ENCODE peak calls at places on chromosomes 16 and 17, in six cellular contexts. One of them, this sample, is unnamed.

GRCh38 chr17:13601317-13601775 is 383 bp downstream of the HS3ST3A1 start:
- DNase-seq in LHCN-M2: no peak
- DNase-seq in NCI-H446: no peak
- DNase-seq in posterior cingulate gyrus: no peak
- DNase-seq in NCI-H1694: no peak
- DNase-seq in esophagus squamous epithelium: no peak
- DNase-seq in this sample: no peak

GRCh38 chr16:86039606-86040005 is 140.6 kb downstream of the IRF8 start:
- DNase-seq in LHCN-M2: no peak
- DNase-seq in NCI-H446: no peak
- DNase-seq in posterior cingulate gyrus: peak
- DNase-seq in NCI-H1694: no peak
- DNase-seq in esophagus squamous epithelium: no peak
- DNase-seq in this sample: no peak

GRCh38 chr16:75311383-75311938 is 60.0 kb upstream of the BCAR1 start:
- DNase-seq in LHCN-M2: no peak
- DNase-seq in NCI-H446: no peak
- DNase-seq in posterior cingulate gyrus: no peak
- DNase-seq in NCI-H1694: no peak
- DNase-seq in esophagus squamous epithelium: no peak
- DNase-seq in this sample: no peak

GRCh38 chr17:31654936-31655335 is 204.1 kb downstream of the COPRS start:
- DNase-seq in LHCN-M2: no peak
- DNase-seq in NCI-H446: no peak
- DNase-seq in posterior cingulate gyrus: no peak
- DNase-seq in NCI-H1694: no peak
- DNase-seq in esophagus squamous epithelium: no peak
- DNase-seq in this sample: no peak

GRCh38 chr16:88504489-88505404 is 51.7 kb downstream of the ZFPM1 start:
- DNase-seq in LHCN-M2: no peak
- DNase-seq in NCI-H446: no peak
- DNase-seq in posterior cingulate gyrus: no peak
- DNase-seq in NCI-H1694: no peak
- DNase-seq in esophagus squamous epithelium: no peak
- DNase-seq in this sample: no peak

GRCh38 chr16:9713151-9713550 is 469.1 kb downstream of the GRIN2A start:
- DNase-seq in LHCN-M2: no peak
- DNase-seq in NCI-H446: no peak
- DNase-seq in posterior cingulate gyrus: no peak
- DNase-seq in NCI-H1694: no peak
- DNase-seq in esophagus squamous epithelium: no peak
- DNase-seq in this sample: no peak

GRCh38 chr17:58052951-58053715 is 30.1 kb upstream of the DYNLL2 start:
- DNase-seq in LHCN-M2: peak
- DNase-seq in NCI-H446: no peak
- DNase-seq in posterior cingulate gyrus: no peak
- DNase-seq in NCI-H1694: no peak
- DNase-seq in esophagus squamous epithelium: no peak
- DNase-seq in this sample: peak

GRCh38 chr17:34613064-34614019 is 34.0 kb downstream of the TMEM132E start:
- DNase-seq in LHCN-M2: no peak
- DNase-seq in NCI-H446: no peak
- DNase-seq in posterior cingulate gyrus: no peak
- DNase-seq in NCI-H1694: peak
- DNase-seq in esophagus squamous epithelium: no peak
- DNase-seq in this sample: peak

GRCh38 chr16:57297856-57298255 is 13.4 kb upstream of the PLLP start:
- DNase-seq in LHCN-M2: no peak
- DNase-seq in NCI-H446: no peak
- DNase-seq in posterior cingulate gyrus: no peak
- DNase-seq in NCI-H1694: no peak
- DNase-seq in esophagus squamous epithelium: no peak
- DNase-seq in this sample: no peak

GRCh38 chr16:70659546-70659945 is 13.2 kb downstream of the IL34 start:
- DNase-seq in LHCN-M2: no peak
- DNase-seq in NCI-H446: no peak
- DNase-seq in posterior cingulate gyrus: peak
- DNase-seq in NCI-H1694: no peak
- DNase-seq in esophagus squamous epithelium: no peak
- DNase-seq in this sample: no peak

GRCh38 chr17:39144414-39144813 is 7.0 kb downstream of the PLXDC1 start:
- DNase-seq in LHCN-M2: peak
- DNase-seq in NCI-H446: peak
- DNase-seq in posterior cingulate gyrus: peak
- DNase-seq in NCI-H1694: peak
- DNase-seq in esophagus squamous epithelium: peak
- DNase-seq in this sample: peak

GRCh38 chr16:55386534-55387296 is 62.7 kb downstream of the IRX6 start:
- DNase-seq in LHCN-M2: no peak
- DNase-seq in NCI-H446: no peak
- DNase-seq in posterior cingulate gyrus: no peak
- DNase-seq in NCI-H1694: no peak
- DNase-seq in esophagus squamous epithelium: no peak
- DNase-seq in this sample: no peak

GRCh38 chr17:31931781-31932180 is 5.0 kb upstream of the SUZ12 start:
- DNase-seq in LHCN-M2: no peak
- DNase-seq in NCI-H446: no peak
- DNase-seq in posterior cingulate gyrus: no peak
- DNase-seq in NCI-H1694: no peak
- DNase-seq in esophagus squamous epithelium: no peak
- DNase-seq in this sample: no peak

GRCh38 chr16:25257956-25258855 is 561 bp upstream of the ZKSCAN2 start:
- DNase-seq in LHCN-M2: peak
- DNase-seq in NCI-H446: peak
- DNase-seq in posterior cingulate gyrus: peak
- DNase-seq in NCI-H1694: peak
- DNase-seq in esophagus squamous epithelium: peak
- DNase-seq in this sample: peak

GRCh38 chr16:69410285-69410990 is 14.0 kb upstream of the CYB5B start:
- DNase-seq in LHCN-M2: peak
- DNase-seq in NCI-H446: no peak
- DNase-seq in posterior cingulate gyrus: no peak
- DNase-seq in NCI-H1694: no peak
- DNase-seq in esophagus squamous epithelium: no peak
- DNase-seq in this sample: no peak

GRCh38 chr17:66301864-66302741 is at the start of gene PRKCA:
- DNase-seq in LHCN-M2: peak
- DNase-seq in NCI-H446: no peak
- DNase-seq in posterior cingulate gyrus: peak
- DNase-seq in NCI-H1694: no peak
- DNase-seq in esophagus squamous epithelium: no peak
- DNase-seq in this sample: peak

GRCh38 chr17:54968954-54969400 is 412 bp downstream of the STXBP4 start:
- DNase-seq in LHCN-M2: peak
- DNase-seq in NCI-H446: no peak
- DNase-seq in posterior cingulate gyrus: peak
- DNase-seq in NCI-H1694: no peak
- DNase-seq in esophagus squamous epithelium: no peak
- DNase-seq in this sample: no peak

GRCh38 chr16:69554495-69554894 is 11.3 kb upstream of the NFAT5 start:
- DNase-seq in LHCN-M2: no peak
- DNase-seq in NCI-H446: no peak
- DNase-seq in posterior cingulate gyrus: no peak
- DNase-seq in NCI-H1694: no peak
- DNase-seq in esophagus squamous epithelium: no peak
- DNase-seq in this sample: no peak

GRCh38 chr17:12627177-12627629 is 38.5 kb upstream of the MYOCD start:
- DNase-seq in LHCN-M2: peak
- DNase-seq in NCI-H446: no peak
- DNase-seq in posterior cingulate gyrus: no peak
- DNase-seq in NCI-H1694: no peak
- DNase-seq in esophagus squamous epithelium: no peak
- DNase-seq in this sample: no peak

GRCh38 chr17:63697341-63698286 is 2.3 kb downstream of the LIMD2 start:
- DNase-seq in LHCN-M2: no peak
- DNase-seq in NCI-H446: no peak
- DNase-seq in posterior cingulate gyrus: no peak
- DNase-seq in NCI-H1694: peak
- DNase-seq in esophagus squamous epithelium: no peak
- DNase-seq in this sample: no peak

GRCh38 chr16:23948949-23949392 is 113.2 kb downstream of the PRKCB start:
- DNase-seq in LHCN-M2: no peak
- DNase-seq in NCI-H446: no peak
- DNase-seq in posterior cingulate gyrus: no peak
- DNase-seq in NCI-H1694: no peak
- DNase-seq in esophagus squamous epithelium: no peak
- DNase-seq in this sample: no peak

GRCh38 chr17:75260679-75261335 is 599 bp downstream of the GGA3 start:
- DNase-seq in LHCN-M2: no peak
- DNase-seq in NCI-H446: no peak
- DNase-seq in posterior cingulate gyrus: no peak
- DNase-seq in NCI-H1694: no peak
- DNase-seq in esophagus squamous epithelium: no peak
- DNase-seq in this sample: no peak

GRCh38 chr17:66523378-66524174 is 221.2 kb downstream of the PRKCA start:
- DNase-seq in LHCN-M2: peak
- DNase-seq in NCI-H446: no peak
- DNase-seq in posterior cingulate gyrus: no peak
- DNase-seq in NCI-H1694: no peak
- DNase-seq in esophagus squamous epithelium: no peak
- DNase-seq in this sample: no peak

GRCh38 chr17:29590261-29590978 is 972 bp upstream of the GIT1 start:
- DNase-seq in LHCN-M2: peak
- DNase-seq in NCI-H446: no peak
- DNase-seq in posterior cingulate gyrus: peak
- DNase-seq in NCI-H1694: peak
- DNase-seq in esophagus squamous epithelium: no peak
- DNase-seq in this sample: peak

GRCh38 chr16:55868980-55869379 is 6.2 kb downstream of the CES5A start:
- DNase-seq in LHCN-M2: no peak
- DNase-seq in NCI-H446: no peak
- DNase-seq in posterior cingulate gyrus: no peak
- DNase-seq in NCI-H1694: no peak
- DNase-seq in esophagus squamous epithelium: no peak
- DNase-seq in this sample: no peak

GRCh38 chr17:77319211-77320031 is 178.7 kb downstream of the SEC14L1 start:
- DNase-seq in LHCN-M2: peak
- DNase-seq in NCI-H446: no peak
- DNase-seq in posterior cingulate gyrus: peak
- DNase-seq in NCI-H1694: no peak
- DNase-seq in esophagus squamous epithelium: no peak
- DNase-seq in this sample: no peak

GRCh38 chr17:47700471-47701449 is 6.8 kb downstream of the TBKBP1 start:
- DNase-seq in LHCN-M2: no peak
- DNase-seq in NCI-H446: no peak
- DNase-seq in posterior cingulate gyrus: no peak
- DNase-seq in NCI-H1694: no peak
- DNase-seq in esophagus squamous epithelium: no peak
- DNase-seq in this sample: peak

GRCh38 chr16:65698943-65699342 is 577.1 kb upstream of the CDH11 start:
- DNase-seq in LHCN-M2: no peak
- DNase-seq in NCI-H446: no peak
- DNase-seq in posterior cingulate gyrus: no peak
- DNase-seq in NCI-H1694: no peak
- DNase-seq in esophagus squamous epithelium: no peak
- DNase-seq in this sample: no peak

This sample was measured in dorsolateral prefrontal cortex.